ENCODE peak calls at places on chromosome 14, in seven cellular contexts. U is uterus, W is body of pancreas, Z is spleen, M is adrenal gland, N is heart left ventricle, C is A549. R is an unnamed sample.

GRCh38 chr14:83342590-83342989 is 1808.9 kb upstream of the SEL1L start:
- DNase-seq in U (no peak), W (peak; percentile 5), Z (no peak), M (no peak), N (peak; percentile 39), C (no peak), R (peak; percentile 87)

GRCh38 chr14:51691176-51691575 is 39.5 kb downstream of the FRMD6 start:
- DNase-seq in U (no peak), W (no peak), Z (no peak), M (no peak), N (no peak), C (no peak), R (no peak)

GRCh38 chr14:104801284-104802119 is 601 bp downstream of the ZBTB42 start:
- DNase-seq in U (no peak), W (peak; percentile 73), Z (no peak), M (peak; percentile 46), N (no peak), C (no peak), R (no peak)

GRCh38 chr14:22380511-22381455 is 208.2 kb downstream of the DAD1 start:
- DNase-seq in U (no peak), W (no peak), Z (no peak), M (no peak), N (no peak), C (no peak), R (no peak)

GRCh38 chr14:72559227-72559626 is 334.7 kb downstream of the DPF3 start:
- DNase-seq in U (no peak), W (no peak), Z (no peak), M (no peak), N (no peak), C (no peak), R (no peak)

GRCh38 chr14:29926701-29927595 is 699 bp downstream of the PRKD1 start:
- DNase-seq in U (peak; percentile 55), W (peak; percentile 78), Z (peak; percentile 80), M (peak; percentile 72), N (peak; percentile 59), C (peak; percentile 34), R (no peak)

GRCh38 chr14:21382886-21383847 is 652 bp downstream of the SUPT16H start:
- DNase-seq in U (peak; percentile 25), W (peak; percentile 36), Z (peak; percentile 88), M (peak; percentile 60), N (peak; percentile 41), C (peak; percentile 44), R (peak; percentile 22)

GRCh38 chr14:69571449-69571878 is 3.2 kb downstream of the CCDC177 start:
- DNase-seq in U (no peak), W (no peak), Z (no peak), M (no peak), N (no peak), C (no peak), R (no peak)

GRCh38 chr14:53042480-53042879 is 91.6 kb upstream of the FERMT2 start:
- DNase-seq in U (no peak), W (no peak), Z (no peak), M (no peak), N (no peak), C (no peak), R (no peak)

GRCh38 chr14:79186523-79186922 is 1016.4 kb downstream of the NRXN3 start:
- DNase-seq in U (no peak), W (no peak), Z (no peak), M (no peak), N (no peak), C (no peak), R (no peak)

GRCh38 chr14:95872777-95873176 is 3.9 kb upstream of the TUNAR start:
- DNase-seq in U (no peak), W (no peak), Z (no peak), M (no peak), N (no peak), C (no peak), R (no peak)

GRCh38 chr14:24171422-24172260 is at the start of gene REC8:
- DNase-seq in U (peak; percentile 50), W (peak; percentile 65), Z (peak; percentile 94), M (peak; percentile 81), N (peak; percentile 80), C (no peak), R (no peak)

GRCh38 chr14:91413547-91414474 is 3.8 kb downstream of the CCDC88C start:
- DNase-seq in U (no peak), W (peak; percentile 95), Z (peak; percentile 78), M (no peak), N (no peak), C (no peak), R (no peak)

GRCh38 chr14:67166450-67166853 is 22.8 kb upstream of the GARIN2 start:
- DNase-seq in U (no peak), W (peak; percentile 61), Z (no peak), M (peak; percentile 60), N (no peak), C (no peak), R (no peak)

GRCh38 chr14:82060219-82060618 is 526.6 kb upstream of the SEL1L start:
- DNase-seq in U (no peak), W (no peak), Z (no peak), M (no peak), N (no peak), C (no peak), R (no peak)

GRCh38 chr14:78829274-78829673 is 659.1 kb downstream of the NRXN3 start:
- DNase-seq in U (no peak), W (no peak), Z (no peak), M (no peak), N (no peak), C (no peak), R (no peak)

GRCh38 chr14:106843951-106844483 is 1317.6 kb downstream of the TMEM121 start:
- DNase-seq in U (peak; percentile 20), W (peak; percentile 71), Z (peak; percentile 77), M (peak; percentile 40), N (no peak), C (peak; percentile 23), R (no peak)

GRCh38 chr14:56569174-56569573 is 10.4 kb upstream of the TMEM260 start:
- DNase-seq in U (no peak), W (no peak), Z (no peak), M (no peak), N (no peak), C (no peak), R (no peak)

GRCh38 chr14:105472496-105472991 is 2.1 kb upstream of the CRIP2 start:
- DNase-seq in U (no peak), W (peak; percentile 65), Z (no peak), M (peak; percentile 50), N (peak; percentile 93), C (no peak), R (no peak)

GRCh38 chr14:37623552-37623951 is 28.1 kb downstream of the TTC6 start:
- DNase-seq in U (no peak), W (no peak), Z (no peak), M (no peak), N (no peak), C (no peak), R (no peak)

GRCh38 chr14:40398981-40399380 is 966.7 kb upstream of the FBXO33 start:
- DNase-seq in U (no peak), W (no peak), Z (no peak), M (no peak), N (no peak), C (no peak), R (no peak)

GRCh38 chr14:54579606-54580005 is 12.7 kb downstream of the SAMD4A start:
- DNase-seq in U (no peak), W (no peak), Z (no peak), M (peak; percentile 24), N (no peak), C (peak; percentile 7), R (no peak)

GRCh38 chr14:104531421-104532190 is 48.0 kb upstream of the C14orf180 start:
- DNase-seq in U (no peak), W (no peak), Z (no peak), M (no peak), N (no peak), C (no peak), R (peak; percentile 70)

GRCh38 chr14:36525746-36526099 is 5.7 kb upstream of the NKX2-1 start:
- DNase-seq in U (no peak), W (no peak), Z (no peak), M (no peak), N (no peak), C (no peak), R (no peak)

GRCh38 chr14:87834594-87834993 is 158.4 kb downstream of the GALC start:
- DNase-seq in U (no peak), W (no peak), Z (no peak), M (no peak), N (no peak), C (no peak), R (no peak)

GRCh38 chr14:89767861-89768268 is 186.7 kb downstream of the EFCAB11 start:
- DNase-seq in U (no peak), W (peak; percentile 39), Z (no peak), M (peak; percentile 53), N (no peak), C (no peak), R (peak; percentile 21)

GRCh38 chr14:93536945-93537344 is 106.2 kb downstream of the UNC79 start:
- DNase-seq in U (no peak), W (no peak), Z (no peak), M (peak; percentile 5), N (no peak), C (no peak), R (no peak)
- H3K4me3 ChIP-seq in U (no peak overlapping the region), W (no peak overlapping the region), Z (no peak overlapping the region), M (no peak overlapping the region), N (no peak overlapping the region), C (no peak overlapping the region), R (no peak overlapping the region)

GRCh38 chr14:101767618-101768362 is 6.3 kb downstream of the PPP2R5C start:
- DNase-seq in U (no peak), W (no peak), Z (no peak), M (no peak), N (no peak), C (no peak), R (no peak)
- TF ChIP-seq POLR2A in U (no peak), W (no peak), Z (no peak), M (no peak), N (no peak), C (no peak), R (no peak)

GRCh38 chr14:47678993-47679392 is 3.6 kb upstream of the MDGA2 start:
- DNase-seq in U (no peak), W (no peak), Z (no peak), M (no peak), N (no peak), C (no peak), R (no peak)
- TF ChIP-seq CTCF in U (no peak), W (no peak), Z (no peak), M (no peak), N (no peak), C (no peak), R (no peak)

DNA sequence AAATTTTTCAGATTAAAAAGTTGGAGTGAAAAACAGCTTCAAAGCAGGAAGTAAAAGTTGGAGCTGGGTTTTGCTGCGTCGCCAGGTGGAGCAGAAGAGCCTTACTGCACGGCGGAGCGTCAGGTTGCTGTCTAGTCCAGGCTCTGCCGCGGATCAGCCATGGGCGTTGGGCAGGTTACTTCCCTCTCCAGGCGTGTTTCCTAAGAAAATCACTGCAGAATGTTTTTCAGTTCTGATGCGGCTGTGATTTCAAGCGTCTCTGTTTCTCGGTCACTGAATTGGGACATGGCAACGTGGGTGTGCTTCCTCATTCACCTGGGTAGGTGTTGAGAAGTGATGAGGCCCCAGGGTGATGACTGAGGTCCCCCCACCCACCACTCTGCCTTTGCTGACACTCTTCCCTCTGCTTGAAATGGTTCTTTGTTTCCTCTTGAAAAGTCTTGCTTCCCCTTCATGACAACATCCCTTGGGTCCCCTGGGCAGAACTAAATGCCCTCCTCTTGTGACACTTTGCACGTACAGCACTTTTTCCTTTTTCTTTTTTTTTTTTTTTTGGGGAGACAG is 7.6 kb downstream of the EVL start:
- DNase-seq in U (no peak), W (no peak), Z (peak; percentile 89), M (peak; percentile 16), N (no peak), C (no peak), R (peak; percentile 33)
- H3K4me3 ChIP-seq in U (no peak overlapping the region), W (no peak overlapping the region), Z (peak overlapping the region; percentile 30), M (no peak overlapping the region), N (no peak overlapping the region), C (no peak overlapping the region), R (no peak overlapping the region)

R was measured in lower leg skin.